ENCODE peak calls at places on chromosomes 1 and 21, in ten cellular contexts. D is GM10248; R is Caki2; V is small intestine; T is OCI-LY7; J is 8988T; I is upper lobe of right lung; M is GM12892; A is hepatic stellate cell; F is effector CD8-positive, alpha-beta T cell. H is an unnamed sample.

GRCh38 chr1:230368363-230368762 is 57.8 kb downstream of the PGBD5 start:
- DNase-seq in R (no peak), I (no peak), D (no peak), J (no peak), M (no peak), A (no peak), F (no peak), T (no peak), V (no peak), H (no peak)

GRCh38 chr1:27885114-27885528 is 12.8 kb downstream of the THEMIS2 start:
- DNase-seq in I (peak; percentile 70), M (no peak), J (no peak), F (no peak), A (no peak), D (no peak), T (no peak), R (no peak), V (no peak), H (no peak)

GRCh38 chr1:31703431-31704260 is at the start of gene COL16A1:
- DNase-seq in A (peak; percentile 73), M (no peak), I (peak; percentile 77), R (no peak), T (no peak), J (no peak), V (peak; percentile 15), D (peak; percentile 52), F (no peak), H (peak; percentile 85)

GRCh38 chr1:172638885-172639831 is 19.7 kb upstream of the FASLG start:
- DNase-seq in T (no peak), R (peak; percentile 82), J (no peak), M (no peak), V (peak; percentile 53), I (no peak), D (peak; percentile 49), A (peak; percentile 34), F (peak; percentile 9), H (no peak)

GRCh38 chr1:181028241-181029014 is 5.4 kb upstream of the MR1 start:
- DNase-seq in M (no peak), V (no peak), I (no peak), A (peak; percentile 24), T (no peak), D (no peak), F (no peak), J (no peak), R (no peak), H (no peak)

GRCh38 chr1:67612690-67613322 is 72.2 kb upstream of the GADD45A start:
- DNase-seq in R (no peak), V (no peak), T (no peak), J (no peak), I (no peak), D (no peak), M (no peak), A (no peak), F (no peak), H (no peak)

GRCh38 chr1:99643021-99643779 is 2.7 kb upstream of the PALMD start:
- DNase-seq in R (no peak), A (no peak), M (no peak), T (no peak), V (no peak), I (no peak), J (no peak), D (no peak), F (no peak), H (no peak)

GRCh38 chr1:40389871-40390560 is 16.5 kb downstream of the SMAP2 start:
- DNase-seq in V (peak; percentile 66), F (no peak), I (no peak), T (no peak), A (no peak), D (no peak), J (no peak), R (no peak), M (no peak), H (no peak)

GRCh38 chr1:204319462-204319861 is 40.3 kb downstream of the PLEKHA6 start:
- DNase-seq in F (no peak), J (no peak), I (no peak), V (no peak), T (no peak), A (peak; percentile 69), R (peak; percentile 79), D (no peak), M (no peak), H (peak; percentile 46)

GRCh38 chr1:234776256-234776874 is 166.4 kb upstream of the IRF2BP2 start:
- DNase-seq in I (no peak), J (no peak), M (no peak), T (no peak), R (no peak), A (no peak), V (no peak), F (no peak), D (no peak), H (no peak)

GRCh38 chr1:4081806-4082645 is 182.0 kb upstream of the C1orf174 start:
- DNase-seq in J (no peak), M (no peak), D (no peak), V (no peak), F (no peak), R (no peak), A (no peak), T (no peak), I (peak; percentile 54), H (peak; percentile 40)

GRCh38 chr1:22831729-22832413 is 121.2 kb downstream of the EPHB2 start:
- DNase-seq in A (peak; percentile 86), R (peak; percentile 84), M (no peak), T (no peak), F (no peak), I (no peak), J (peak; percentile 54), D (no peak), V (peak; percentile 92), H (no peak)

GRCh38 chr21:44892536-44893277 is 19.2 kb upstream of the PTTG1IP start:
- DNase-seq in D (peak; percentile 83), T (peak; percentile 72), F (peak; percentile 66), R (no peak), J (no peak), M (peak; percentile 82), I (peak; percentile 86), V (peak; percentile 59), A (peak; percentile 72), H (peak; percentile 73)

GRCh38 chr1:11227106-11228077 is 35.0 kb downstream of the MTOR start:
- DNase-seq in T (peak; percentile 73), A (no peak), I (no peak), M (no peak), J (no peak), V (no peak), R (no peak), F (no peak), D (peak; percentile 39), H (no peak)

GRCh38 chr1:224380003-224380402 is 23.3 kb downstream of the CNIH4 start:
- DNase-seq in R (no peak), A (no peak), T (peak; percentile 18), I (no peak), J (no peak), V (peak; percentile 49), D (peak; percentile 24), M (no peak), F (no peak), H (no peak)

GRCh38 chr1:221759436-221759835 is 17.5 kb upstream of the DUSP10 start:
- DNase-seq in J (no peak), T (no peak), M (no peak), R (peak; percentile 18), D (no peak), V (no peak), I (no peak), A (no peak), F (no peak), H (no peak)

GRCh38 chr1:169117014-169117413 is 10.5 kb downstream of the ATP1B1 start:
- DNase-seq in R (no peak), F (no peak), A (no peak), D (no peak), I (no peak), V (no peak), T (no peak), M (no peak), J (no peak), H (no peak)

GRCh38 chr1:91572044-91572443 is 71.4 kb downstream of the CDC7 start:
- DNase-seq in F (no peak), T (peak; percentile 67), R (no peak), M (no peak), J (no peak), I (no peak), A (no peak), D (peak; percentile 44), V (no peak), H (no peak)

H was measured in head of caudate nucleus.